ENCODE peak calls at places on chromosomes 3 and 15, in eight cellular contexts. S is caudate nucleus; K is activated CD8-positive, alpha-beta memory T cell treated with anti-CD3 and anti-CD28 coated beads, Interleukin-2, amount 50 U/mL, for 48 hours; E is NCI-H446; I is AML-193; L is stimulated activated CD4-positive, alpha-beta T cell treated with anti-CD3 and anti-CD28 coated beads, TNF-alpha, amount 100 ng/mL, for 24 hours; V is T-helper 2 cell; D is NCI-H774. X is an unnamed sample.

GRCh38 chr3:71990545-71990944 is 205.6 kb upstream of the PROK2 start:
- DNase-seq in S (no peak), K (no peak), E (no peak), I (no peak), L (no peak), V (no peak), D (no peak), X (no peak)

GRCh38 chr3:161422171-161422693 is 50.9 kb upstream of the SPTSSB start:
- DNase-seq in S (no peak), K (no peak), E (no peak), I (no peak), L (no peak), V (no peak), D (no peak), X (no peak)

GRCh38 chr3:8767667-8768363 is 1.6 kb downstream of the OXTR start:
- DNase-seq in S (peak; percentile 39), K (peak; percentile 59), E (no peak), I (no peak), L (peak; percentile 25), V (peak; percentile 51), D (peak; percentile 41), X (no peak)

GRCh38 chr3:8987673-8988655 is 24.7 kb upstream of the RAD18 start:
- DNase-seq in S (peak; percentile 19), K (peak; percentile 79), E (peak; percentile 38), I (peak; percentile 67), L (peak; percentile 66), V (peak; percentile 66), D (peak; percentile 30), X (no peak)

GRCh38 chr3:29720660-29721059 is 439.8 kb downstream of the RBMS3 start:
- DNase-seq in S (no peak), K (no peak), E (peak; percentile 18), I (no peak), L (no peak), V (no peak), D (no peak), X (no peak)

GRCh38 chr15:50906954-50907865 is 1.3 kb upstream of the AP4E1 start:
- DNase-seq in S (no peak), K (peak; percentile 83), E (no peak), I (peak; percentile 55), L (peak; percentile 77), V (peak; percentile 98), D (no peak), X (no peak)

GRCh38 chr3:16885948-16886683 is 1.4 kb downstream of the PLCL2 start:
- DNase-seq in S (no peak), K (no peak), E (no peak), I (peak; percentile 56), L (no peak), V (peak; percentile 57), D (no peak), X (no peak)

GRCh38 chr15:22918056-22918455 is 62.1 kb downstream of the CYFIP1 start:
- DNase-seq in S (no peak), K (no peak), E (no peak), I (no peak), L (no peak), V (no peak), D (no peak), X (no peak)

GRCh38 chr15:57138260-57138895 is 219.9 kb downstream of the TCF12 start:
- DNase-seq in S (no peak), K (no peak), E (peak; percentile 66), I (peak; percentile 25), L (no peak), V (no peak), D (peak; percentile 24), X (no peak)

X was measured in type B pancreatic cell.